ENCODE peak calls at places on chromosomes 7 and 10, in five cellular contexts. J is H1, D is NT2/D1, P is GM12878, U is HepG2. N is an unnamed sample.

GRCh38 chr10:131773321-131773988 is 127.4 kb upstream of the PPP2R2D start:
- DNase-seq in P (no peak), U (no peak), D (no peak), J (no peak), N (no peak)

GRCh38 chr7:80443336-80443735 is 68.5 kb downstream of the GNAT3 start:
- DNase-seq in D (no peak), P (no peak), U (no peak), J (no peak), N (no peak)

GRCh38 chr7:81036041-81036440 is 117.2 kb upstream of the SEMA3C start:
- DNase-seq in U (no peak), J (no peak), P (no peak), D (no peak), N (no peak)

GRCh38 chr10:117137911-117138642 is at the start of gene VAX1:
- DNase-seq in D (no peak), J (no peak), P (no peak), U (no peak), N (peak)

GRCh38 chr10:11082551-11082950 is 64.9 kb downstream of the CELF2 start:
- DNase-seq in D (no peak), P (no peak), U (no peak), J (no peak), N (no peak)

GRCh38 chr7:18866359-18867036 is 250.9 kb downstream of the TWIST1 start:
- DNase-seq in J (no peak), U (no peak), D (no peak), P (peak), N (no peak)

GRCh38 chr7:91674470-91674869 is 206.0 kb downstream of the MTERF1 start:
- DNase-seq in D (no peak), J (no peak), P (no peak), U (peak), N (no peak)

GRCh38 chr7:148930335-148930734 is 46.2 kb upstream of the EZH2 start:
- DNase-seq in D (no peak), J (no peak), P (no peak), U (no peak), N (no peak)

GRCh38 chr10:126212653-126213052 is 175.6 kb downstream of the ADAM12 start:
- DNase-seq in J (no peak), P (no peak), D (no peak), U (no peak), N (no peak)

GRCh38 chr10:130394832-130395231 is 258.6 kb downstream of the GLRX3 start:
- DNase-seq in P (no peak), D (no peak), U (no peak), J (no peak), N (no peak)

GRCh38 chr10:79483948-79484347 is 28.4 kb upstream of the EIF5AL1 start:
- DNase-seq in D (no peak), P (no peak), U (no peak), J (no peak), N (no peak)
- TF ChIP-seq SUZ12 in D (no peak), P (no peak), U (no peak), J (no peak), N (no peak)

DNA sequence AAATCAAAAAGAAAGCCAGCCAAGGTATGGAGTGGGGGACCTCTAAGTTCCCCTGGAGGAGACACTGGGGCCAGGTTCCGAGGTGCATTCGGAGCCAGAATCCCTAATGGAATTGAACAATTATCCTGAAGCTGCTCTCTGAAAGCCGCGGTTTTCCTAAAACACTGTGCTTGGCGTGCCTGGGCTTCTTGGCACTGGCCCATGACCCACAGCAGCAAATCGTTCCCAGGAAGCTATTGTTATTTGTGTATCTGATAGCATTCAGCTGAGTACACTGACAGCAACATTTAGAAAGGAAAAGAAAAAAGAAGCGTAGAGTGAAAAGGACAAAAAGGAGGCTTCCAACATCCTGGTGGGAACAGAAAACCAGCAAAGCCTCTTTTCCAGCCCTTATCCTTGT is 339.8 kb downstream of the FRMD4A start:
- DNase-seq in P (no peak), D (no peak), J (no peak), U (no peak), N (no peak)
- TF ChIP-seq SUZ12 in P (no peak), D (no peak), J (no peak), U (no peak), N (no peak)

GRCh38 chr7:134712196-134712595 is 65.5 kb downstream of the BPGM start:
- DNase-seq in U (no peak), J (no peak), P (no peak), D (no peak), N (no peak)
- TF ChIP-seq SUZ12 in U (no peak), J (no peak), P (no peak), D (no peak), N (no peak)

GRCh38 chr7:143504937-143505297 is 27.2 kb downstream of the TAS2R41 start:
- DNase-seq in J (no peak), U (no peak), P (no peak), D (no peak), N (no peak)
- TF ChIP-seq SUZ12 in J (no peak), U (no peak), P (no peak), D (no peak), N (no peak)

DNA sequence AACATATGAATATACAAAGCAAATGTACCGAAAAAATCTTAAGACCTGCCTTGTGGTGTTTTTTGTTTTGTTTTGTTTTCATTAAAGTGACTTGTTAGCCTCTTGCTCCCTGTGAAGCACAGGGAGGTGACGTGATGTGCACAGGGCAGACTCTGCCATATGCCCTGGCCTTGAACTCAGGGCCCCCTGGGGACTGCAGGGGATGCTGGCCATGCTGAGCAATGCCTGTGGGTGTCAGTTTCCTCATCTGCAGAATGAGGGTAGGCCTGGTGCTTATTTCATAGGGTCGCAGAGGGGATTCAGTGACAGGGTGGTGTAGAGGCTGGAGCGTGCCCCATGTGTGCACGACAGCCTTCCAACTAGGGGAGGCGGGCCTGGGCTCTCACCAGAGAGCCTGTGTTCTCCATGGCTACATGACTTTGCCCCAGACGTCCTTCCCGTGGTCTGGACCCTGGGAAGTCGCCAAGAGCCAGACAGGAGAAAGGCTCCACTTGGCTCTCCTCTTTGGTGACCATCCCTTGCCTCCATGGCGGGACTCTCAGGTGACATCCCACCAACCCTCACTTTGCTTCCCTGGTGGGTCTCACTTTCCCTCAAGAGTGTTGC is 14.5 kb downstream of the EGFR start:
- DNase-seq in D (no peak), P (no peak), U (no peak), J (no peak), N (no peak)
- TF ChIP-seq SUZ12 in D (no peak), P (no peak), U (no peak), J (no peak), N (no peak)

N was measured in HEK293T.